ENCODE peak calls at places on chromosomes 11 and 22, in seven cellular contexts. One of them, this sample, is unnamed.

GRCh38 chr11:105046898-105047579 is 1.9 kb upstream of the CARD16 start:
- DNase-seq in PC-3: peak; percentile 96
- DNase-seq in heart right ventricle: no peak
- DNase-seq in cardiac muscle cell: peak; percentile 87
- DNase-seq in esophagus squamous epithelium: no peak
- DNase-seq in endothelial cell of umbilical vein: peak; percentile 95
- DNase-seq in DND-41: no peak
- DNase-seq in this sample: no peak

GRCh38 chr11:32204751-32205150 is 113.9 kb downstream of the RCN1 start:
- DNase-seq in esophagus squamous epithelium: no peak
- DNase-seq in heart right ventricle: no peak
- DNase-seq in cardiac muscle cell: no peak
- DNase-seq in PC-3: no peak
- DNase-seq in endothelial cell of umbilical vein: no peak
- DNase-seq in DND-41: no peak
- DNase-seq in this sample: no peak

GRCh38 chr22:23060612-23061400 is 9.5 kb upstream of the GNAZ start:
- DNase-seq in esophagus squamous epithelium: no peak
- DNase-seq in cardiac muscle cell: no peak
- DNase-seq in DND-41: peak; percentile 1
- DNase-seq in PC-3: no peak
- DNase-seq in endothelial cell of umbilical vein: no peak
- DNase-seq in heart right ventricle: peak; percentile 3
- DNase-seq in this sample: no peak

GRCh38 chr22:40216041-40216756 is 38.5 kb downstream of the TNRC6B start:
- DNase-seq in endothelial cell of umbilical vein: no peak
- DNase-seq in PC-3: no peak
- DNase-seq in DND-41: no peak
- DNase-seq in esophagus squamous epithelium: no peak
- DNase-seq in cardiac muscle cell: no peak
- DNase-seq in heart right ventricle: no peak
- DNase-seq in this sample: peak; percentile 85

GRCh38 chr11:45919806-45920530 is 2.3 kb upstream of the PEX16 start:
- DNase-seq in DND-41: no peak
- DNase-seq in cardiac muscle cell: no peak
- DNase-seq in esophagus squamous epithelium: no peak
- DNase-seq in PC-3: no peak
- DNase-seq in endothelial cell of umbilical vein: no peak
- DNase-seq in heart right ventricle: peak; percentile 50
- DNase-seq in this sample: no peak

GRCh38 chr22:39634530-39635399 is 64.2 kb downstream of the CACNA1I start:
- DNase-seq in PC-3: peak; percentile 94
- DNase-seq in heart right ventricle: no peak
- DNase-seq in cardiac muscle cell: peak; percentile 86
- DNase-seq in DND-41: no peak
- DNase-seq in esophagus squamous epithelium: no peak
- DNase-seq in endothelial cell of umbilical vein: peak; percentile 74
- DNase-seq in this sample: no peak

GRCh38 chr11:71499546-71499945 is 27.5 kb upstream of the KRTAP5-7 start:
- DNase-seq in PC-3: peak; percentile 64
- DNase-seq in cardiac muscle cell: no peak
- DNase-seq in DND-41: peak; percentile 0
- DNase-seq in endothelial cell of umbilical vein: no peak
- DNase-seq in heart right ventricle: no peak
- DNase-seq in esophagus squamous epithelium: no peak
- DNase-seq in this sample: no peak

GRCh38 chr11:92276773-92277172 is 52.2 kb downstream of the FAT3 start:
- DNase-seq in cardiac muscle cell: no peak
- DNase-seq in PC-3: peak; percentile 20
- DNase-seq in heart right ventricle: no peak
- DNase-seq in DND-41: no peak
- DNase-seq in esophagus squamous epithelium: no peak
- DNase-seq in endothelial cell of umbilical vein: peak; percentile 4
- DNase-seq in this sample: no peak

GRCh38 chr22:49994361-49995058 is 18.1 kb downstream of the IL17REL start:
- DNase-seq in esophagus squamous epithelium: no peak
- DNase-seq in cardiac muscle cell: no peak
- DNase-seq in PC-3: no peak
- DNase-seq in heart right ventricle: no peak
- DNase-seq in endothelial cell of umbilical vein: no peak
- DNase-seq in DND-41: no peak
- DNase-seq in this sample: no peak

GRCh38 chr11:123653997-123654565 is 343 bp downstream of the SCN3B start:
- DNase-seq in heart right ventricle: peak; percentile 51
- DNase-seq in DND-41: no peak
- DNase-seq in cardiac muscle cell: peak; percentile 51
- DNase-seq in endothelial cell of umbilical vein: peak; percentile 56
- DNase-seq in esophagus squamous epithelium: no peak
- DNase-seq in PC-3: peak; percentile 16
- DNase-seq in this sample: peak; percentile 31

GRCh38 chr11:105673089-105673488 is 63.2 kb downstream of the GRIA4 start:
- DNase-seq in DND-41: peak; percentile 67
- DNase-seq in PC-3: peak; percentile 77
- DNase-seq in endothelial cell of umbilical vein: peak; percentile 54
- DNase-seq in cardiac muscle cell: peak; percentile 71
- DNase-seq in heart right ventricle: no peak
- DNase-seq in esophagus squamous epithelium: no peak
- DNase-seq in this sample: peak; percentile 66

GRCh38 chr11:117780456-117780855 is 16.6 kb downstream of the DSCAML1 start:
- DNase-seq in esophagus squamous epithelium: no peak
- DNase-seq in endothelial cell of umbilical vein: no peak
- DNase-seq in PC-3: no peak
- DNase-seq in DND-41: no peak
- DNase-seq in cardiac muscle cell: no peak
- DNase-seq in heart right ventricle: no peak
- DNase-seq in this sample: no peak

GRCh38 chr11:78869293-78869692 is 294.6 kb upstream of the NARS2 start:
- DNase-seq in cardiac muscle cell: no peak
- DNase-seq in DND-41: no peak
- DNase-seq in endothelial cell of umbilical vein: peak; percentile 26
- DNase-seq in heart right ventricle: no peak
- DNase-seq in esophagus squamous epithelium: no peak
- DNase-seq in PC-3: no peak
- DNase-seq in this sample: peak; percentile 14

GRCh38 chr11:67504023-67504949 is 877 bp downstream of the PITPNM1 start:
- DNase-seq in esophagus squamous epithelium: no peak
- DNase-seq in cardiac muscle cell: peak; percentile 58
- DNase-seq in heart right ventricle: peak; percentile 44
- DNase-seq in DND-41: peak; percentile 40
- DNase-seq in endothelial cell of umbilical vein: peak; percentile 9
- DNase-seq in PC-3: peak; percentile 12
- DNase-seq in this sample: no peak

GRCh38 chr11:122717264-122717867 is 61.8 kb downstream of the UBASH3B start:
- DNase-seq in cardiac muscle cell: no peak
- DNase-seq in PC-3: no peak
- DNase-seq in endothelial cell of umbilical vein: no peak
- DNase-seq in heart right ventricle: no peak
- DNase-seq in DND-41: peak; percentile 92
- DNase-seq in esophagus squamous epithelium: no peak
- DNase-seq in this sample: no peak

DNA sequence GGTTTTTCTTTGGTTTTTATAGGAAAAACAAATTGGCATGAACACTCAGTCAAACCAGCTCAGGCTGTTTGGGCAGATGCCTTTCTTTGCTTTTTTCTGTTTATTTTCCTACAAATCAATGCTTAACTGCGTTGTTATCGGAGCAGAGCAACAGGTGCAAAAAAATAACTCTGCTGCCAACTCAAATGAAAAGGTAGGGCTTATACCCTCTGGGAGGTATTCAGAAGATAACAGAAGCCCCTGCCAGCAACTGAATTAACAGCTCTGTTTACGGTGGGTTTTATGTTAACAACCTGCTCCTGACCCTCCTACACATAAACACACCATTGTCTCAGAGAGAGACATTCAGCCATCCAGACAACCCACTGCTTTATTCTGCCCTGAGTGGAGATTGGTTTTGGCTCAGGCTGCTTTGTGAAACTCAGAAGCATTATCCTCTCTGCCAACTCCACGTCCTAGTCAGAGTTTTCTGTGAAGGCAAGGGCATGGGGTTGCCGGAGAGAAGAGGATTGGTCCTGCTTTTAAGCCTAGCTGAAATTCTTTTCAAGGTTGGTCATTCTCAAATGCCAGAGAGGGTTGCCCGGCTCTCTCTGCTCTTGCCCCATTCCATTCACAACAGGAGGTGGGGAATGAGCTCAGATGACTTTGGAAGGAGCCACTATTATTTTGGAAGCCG is 11.3 kb downstream of the EHF start:
- DNase-seq in DND-41: no peak
- DNase-seq in cardiac muscle cell: no peak
- DNase-seq in PC-3: peak; percentile 74
- DNase-seq in endothelial cell of umbilical vein: no peak
- DNase-seq in esophagus squamous epithelium: no peak
- DNase-seq in heart right ventricle: no peak
- DNase-seq in this sample: no peak
- H3K4me3 ChIP-seq in DND-41: no peak overlapping the region
- H3K4me3 ChIP-seq in cardiac muscle cell: no peak overlapping the region
- H3K4me3 ChIP-seq in PC-3: peak overlapping the region; percentile 43
- H3K4me3 ChIP-seq in endothelial cell of umbilical vein: no peak overlapping the region
- H3K4me3 ChIP-seq in esophagus squamous epithelium: peak overlapping the region; percentile 23
- H3K4me3 ChIP-seq in heart right ventricle: no peak overlapping the region
- H3K4me3 ChIP-seq in this sample: no peak overlapping the region

GRCh38 chr11:58579192-58580129 is 598 bp downstream of the ZFP91 start:
- DNase-seq in PC-3: peak; percentile 89
- DNase-seq in DND-41: peak; percentile 93
- DNase-seq in endothelial cell of umbilical vein: peak; percentile 88
- DNase-seq in esophagus squamous epithelium: peak; percentile 60
- DNase-seq in heart right ventricle: peak; percentile 92
- DNase-seq in cardiac muscle cell: peak; percentile 94
- DNase-seq in this sample: peak; percentile 93

GRCh38 chr11:58577441-58578135 is 1.3 kb upstream of the ZFP91 start:
- DNase-seq in esophagus squamous epithelium: peak; percentile 75
- DNase-seq in cardiac muscle cell: peak; percentile 81
- DNase-seq in DND-41: peak; percentile 77
- DNase-seq in PC-3: peak; percentile 82
- DNase-seq in endothelial cell of umbilical vein: peak; percentile 88
- DNase-seq in heart right ventricle: peak; percentile 38
- DNase-seq in this sample: peak; percentile 95

GRCh38 chr11:58578136-58578634 is 678 bp upstream of the ZFP91 start:
- DNase-seq in heart right ventricle: peak; percentile 93
- DNase-seq in endothelial cell of umbilical vein: peak; percentile 99
- DNase-seq in DND-41: peak; percentile 93
- DNase-seq in esophagus squamous epithelium: peak; percentile 82
- DNase-seq in PC-3: peak; percentile 99
- DNase-seq in cardiac muscle cell: peak; percentile 99
- DNase-seq in this sample: peak; percentile 94

GRCh38 chr11:58580311-58580710 is 1.4 kb downstream of the ZFP91 start:
- DNase-seq in PC-3: no peak
- DNase-seq in cardiac muscle cell: no peak
- DNase-seq in esophagus squamous epithelium: no peak
- DNase-seq in DND-41: no peak
- DNase-seq in endothelial cell of umbilical vein: no peak
- DNase-seq in heart right ventricle: no peak
- DNase-seq in this sample: no peak

GRCh38 chr11:58578635-58579191 is at the start of gene ZFP91:
- DNase-seq in esophagus squamous epithelium: peak; percentile 94
- DNase-seq in heart right ventricle: peak; percentile 97
- DNase-seq in DND-41: peak; percentile 98
- DNase-seq in PC-3: peak; percentile 99
- DNase-seq in cardiac muscle cell: peak; percentile 99
- DNase-seq in endothelial cell of umbilical vein: peak; percentile 99
- DNase-seq in this sample: peak; percentile 97
- H3K4me1 ChIP-seq in esophagus squamous epithelium: peaks cover 63% of the 10 kb centered on the region
- H3K4me1 ChIP-seq in heart right ventricle: peaks cover 47% of the 10 kb centered on the region
- H3K4me1 ChIP-seq in DND-41: peaks cover 68% of the 10 kb centered on the region
- H3K4me1 ChIP-seq in PC-3: peaks cover 63% of the 10 kb centered on the region
- H3K4me1 ChIP-seq in cardiac muscle cell: peaks cover 9% of the 10 kb centered on the region
- H3K4me1 ChIP-seq in endothelial cell of umbilical vein: peaks cover 45% of the 10 kb centered on the region
- H3K4me1 ChIP-seq in this sample: peaks cover 27% of the 10 kb centered on the region

GRCh38 chr11:69985654-69986420 is 92.3 kb upstream of the ANO1 start:
- DNase-seq in DND-41: no peak
- DNase-seq in esophagus squamous epithelium: no peak
- DNase-seq in PC-3: no peak
- DNase-seq in cardiac muscle cell: no peak
- DNase-seq in heart right ventricle: peak; percentile 41
- DNase-seq in endothelial cell of umbilical vein: no peak
- DNase-seq in this sample: no peak
- H3K4me3 ChIP-seq in DND-41: no peak overlapping the region
- H3K4me3 ChIP-seq in esophagus squamous epithelium: peak overlapping the region; percentile 22
- H3K4me3 ChIP-seq in PC-3: peak overlapping the region; percentile 40
- H3K4me3 ChIP-seq in cardiac muscle cell: peak overlapping the region; percentile 27
- H3K4me3 ChIP-seq in heart right ventricle: peak overlapping the region; percentile 47
- H3K4me3 ChIP-seq in endothelial cell of umbilical vein: no peak overlapping the region
- H3K4me3 ChIP-seq in this sample: no peak overlapping the region

DNA sequence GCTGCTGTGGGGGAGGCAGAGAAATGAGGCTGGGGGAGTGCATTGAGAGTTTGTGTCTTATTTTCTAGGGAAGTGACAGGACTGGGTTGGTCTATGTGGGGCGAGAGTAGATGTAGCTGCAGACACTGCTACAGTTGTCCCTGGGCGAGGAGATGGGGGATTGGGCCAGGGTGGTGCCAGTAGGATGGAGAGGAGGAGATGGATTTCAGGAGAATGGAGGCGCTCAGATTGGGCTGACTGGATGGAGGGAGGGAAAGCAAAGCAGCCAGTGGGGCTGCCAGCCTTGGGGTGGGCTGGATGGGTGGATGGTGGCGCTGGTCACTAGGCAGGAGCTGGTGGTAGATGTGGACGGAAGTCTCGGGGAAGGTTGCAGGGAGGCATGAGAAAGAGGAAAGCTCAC is 9.3 kb downstream of the OMP start:
- DNase-seq in cardiac muscle cell: no peak
- DNase-seq in heart right ventricle: no peak
- DNase-seq in DND-41: no peak
- DNase-seq in esophagus squamous epithelium: no peak
- DNase-seq in PC-3: no peak
- DNase-seq in endothelial cell of umbilical vein: no peak
- DNase-seq in this sample: no peak
- H3K4me1 ChIP-seq in cardiac muscle cell: no peaks in the 10 kb centered on the region
- H3K4me1 ChIP-seq in heart right ventricle: no peaks in the 10 kb centered on the region
- H3K4me1 ChIP-seq in DND-41: no peaks in the 10 kb centered on the region
- H3K4me1 ChIP-seq in esophagus squamous epithelium: peaks cover 19% of the 10 kb centered on the region
- H3K4me1 ChIP-seq in PC-3: peaks cover 47% of the 10 kb centered on the region
- H3K4me1 ChIP-seq in endothelial cell of umbilical vein: peaks cover 17% of the 10 kb centered on the region
- H3K4me1 ChIP-seq in this sample: peaks cover 3% of the 10 kb centered on the region

GRCh38 chr11:88102595-88102929 is 72.7 kb downstream of the RAB38 start:
- DNase-seq in PC-3: no peak
- DNase-seq in esophagus squamous epithelium: no peak
- DNase-seq in heart right ventricle: no peak
- DNase-seq in endothelial cell of umbilical vein: no peak
- DNase-seq in cardiac muscle cell: peak; percentile 36
- DNase-seq in DND-41: no peak
- DNase-seq in this sample: no peak
- H3K4me3 ChIP-seq in PC-3: no peak overlapping the region
- H3K4me3 ChIP-seq in esophagus squamous epithelium: no peak overlapping the region
- H3K4me3 ChIP-seq in heart right ventricle: no peak overlapping the region
- H3K4me3 ChIP-seq in endothelial cell of umbilical vein: no peak overlapping the region
- H3K4me3 ChIP-seq in cardiac muscle cell: no peak overlapping the region
- H3K4me3 ChIP-seq in DND-41: no peak overlapping the region
- H3K4me3 ChIP-seq in this sample: no peak overlapping the region